ENCODE peak calls at places on chromosome 3, in six cellular contexts. H is SK-N-SH, A is H1, W is HepG2, U is HCT116, X is K562. I is an unnamed sample.

GRCh38 chr3:196835081-196835480 is 32.6 kb upstream of the SENP5 start:
- DNase-seq in H (no peak), A (no peak), W (peak; percentile 22), U (no peak), X (no peak), I (no peak)

GRCh38 chr3:169075710-169076109 is 587.8 kb downstream of the MECOM start:
- DNase-seq in H (no peak), A (no peak), W (no peak), U (no peak), X (no peak), I (no peak)

GRCh38 chr3:108132727-108133373 is 42.0 kb upstream of the CD47 start:
- DNase-seq in H (no peak), A (no peak), W (no peak), U (peak; percentile 39), X (no peak), I (no peak)

GRCh38 chr3:117131259-117131658 is 421.7 kb downstream of the TUSC7 start:
- DNase-seq in H (no peak), A (no peak), W (no peak), U (no peak), X (no peak), I (no peak)

GRCh38 chr3:99637381-99638111 is 848 bp upstream of the COL8A1 start:
- DNase-seq in H (peak; percentile 3), A (no peak), W (no peak), U (no peak), X (no peak), I (no peak)

GRCh38 chr3:183699238-183699947 is 1.8 kb downstream of the YEATS2 start:
- DNase-seq in H (no peak), A (no peak), W (no peak), U (no peak), X (peak; percentile 9), I (no peak)

GRCh38 chr3:100210777-100211145 is 50.0 kb upstream of the TBC1D23 start:
- DNase-seq in H (no peak), A (no peak), W (no peak), U (no peak), X (no peak), I (no peak)

GRCh38 chr3:107841864-107842263 is 249.0 kb downstream of the CD47 start:
- DNase-seq in H (no peak), A (no peak), W (no peak), U (no peak), X (no peak), I (no peak)

DNA sequence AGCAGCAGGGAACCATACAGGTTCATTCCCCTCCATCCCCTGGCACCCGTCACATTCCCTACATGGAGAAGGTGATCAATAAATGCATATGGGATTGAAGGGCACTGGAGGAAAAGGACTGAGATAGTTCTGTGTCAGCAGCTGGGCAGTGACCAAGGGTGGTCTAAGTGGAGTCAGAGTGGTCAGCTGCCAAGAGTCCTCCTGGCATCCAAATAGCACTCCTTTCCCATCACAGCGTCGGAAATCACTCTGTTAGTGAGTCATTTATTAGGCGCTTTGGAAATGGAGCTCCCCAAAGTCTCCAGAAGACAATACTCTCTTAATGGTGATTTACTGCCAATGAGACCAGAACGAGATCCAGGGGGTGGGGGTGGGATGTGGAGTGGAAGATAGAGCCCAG is 6.8 kb upstream of the TRH start:
- DNase-seq in H (no peak), A (no peak), W (no peak), U (no peak), X (no peak), I (no peak)
- TF ChIP-seq JUND in H (no peak), A (no peak), W (no peak), U (no peak), X (no peak), I (no peak)

GRCh38 chr3:56322862-56323261 is 145.4 kb downstream of the ERC2 start:
- DNase-seq in H (no peak), A (no peak), W (no peak), U (no peak), X (no peak), I (no peak)

GRCh38 chr3:56321892-56322291 is 146.4 kb downstream of the ERC2 start:
- DNase-seq in H (no peak), A (no peak), W (no peak), U (no peak), X (no peak), I (no peak)

GRCh38 chr3:56323986-56324420 is 144.3 kb downstream of the ERC2 start:
- DNase-seq in H (no peak), A (no peak), W (no peak), U (no peak), X (peak; percentile 20), I (no peak)

GRCh38 chr3:56321383-56321782 is 146.9 kb downstream of the ERC2 start:
- DNase-seq in H (no peak), A (no peak), W (no peak), U (no peak), X (no peak), I (no peak)

GRCh38 chr3:56320907-56321306 is 147.4 kb downstream of the ERC2 start:
- DNase-seq in H (no peak), A (no peak), W (no peak), U (no peak), X (no peak), I (no peak)
- H3K4me2 ChIP-seq in H (no peak overlapping the region), A (no peak overlapping the region), W (no peak overlapping the region), U (no peak overlapping the region), X (no peak overlapping the region), I (no peak overlapping the region)

GRCh38 chr3:46539443-46540005 is 26.6 kb downstream of the LRRC2 start:
- DNase-seq in H (no peak), A (no peak), W (no peak), U (no peak), X (no peak), I (no peak)
- TF ChIP-seq JUND in H (no peak), A (no peak), W (no peak), U (no peak), X (no peak), I (no peak)

DNA sequence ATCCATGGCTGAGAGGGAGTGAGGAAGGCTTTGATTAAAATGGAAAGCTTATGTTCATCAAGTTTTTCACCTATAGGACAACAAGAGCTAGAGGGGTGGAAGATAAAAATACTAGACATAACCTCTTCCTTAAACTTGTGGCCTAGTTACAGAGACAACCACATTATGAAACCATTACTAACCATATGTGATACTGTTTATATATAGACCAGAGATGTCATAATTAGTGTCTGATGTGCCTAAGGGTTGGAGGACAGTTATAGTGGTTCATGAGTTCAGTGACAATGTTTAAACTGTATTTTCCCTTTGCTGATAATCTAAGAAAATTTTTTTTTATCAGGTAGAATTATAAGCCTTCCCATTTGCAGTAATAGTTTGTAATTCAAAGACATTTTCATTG is 23.7 kb downstream of the PHLDB2 start:
- DNase-seq in H (no peak), A (no peak), W (no peak), U (no peak), X (no peak), I (no peak)
- H3K4me2 ChIP-seq in H (no peak overlapping the region), A (no peak overlapping the region), W (no peak overlapping the region), U (no peak overlapping the region), X (no peak overlapping the region), I (no peak overlapping the region)

DNA sequence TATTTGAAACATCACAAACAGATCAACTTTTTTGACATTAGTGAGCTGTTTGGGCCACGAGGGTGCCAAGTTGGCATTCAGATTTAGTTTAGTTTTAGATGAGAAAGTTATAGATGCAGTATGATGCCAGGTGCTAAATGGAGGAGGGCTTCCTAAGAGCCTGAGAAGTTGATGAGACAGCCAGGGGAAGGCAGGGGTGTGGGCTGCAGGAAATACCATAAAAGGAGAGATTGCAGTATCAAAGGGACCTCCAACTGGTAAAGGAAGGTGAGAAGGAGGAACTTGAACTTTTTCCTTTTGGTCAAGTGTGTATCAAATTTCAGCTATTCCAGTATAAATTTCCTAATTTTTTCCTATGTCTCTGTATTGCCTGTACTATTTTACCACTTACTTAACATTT is 2.0 kb upstream of the TNIK start:
- DNase-seq in H (no peak), A (no peak), W (no peak), U (no peak), X (peak; percentile 57), I (no peak)
- TF ChIP-seq JUND in H (no peak), A (no peak), W (no peak), U (no peak), X (no peak), I (no peak)

GRCh38 chr3:39434574-39434973 is 28.1 kb downstream of the RPSA start:
- DNase-seq in H (no peak), A (no peak), W (no peak), U (no peak), X (no peak), I (no peak)
- H3K4me2 ChIP-seq in H (no peak overlapping the region), A (no peak overlapping the region), W (no peak overlapping the region), U (no peak overlapping the region), X (no peak overlapping the region), I (no peak overlapping the region)

GRCh38 chr3:5217824-5218595 is 30.5 kb downstream of the EDEM1 start:
- DNase-seq in H (no peak), A (no peak), W (no peak), U (no peak), X (no peak), I (no peak)
- TF ChIP-seq JUND in H (no peak), A (no peak), W (no peak), U (no peak), X (no peak), I (no peak)